ENCODE peak calls at places on chromosomes 7 and 10, in nine cellular contexts. H is smooth muscle cell of the brain vasculature; K is NCI-H524; W is thoracic aorta; E is EH; M is effector CD4-positive, alpha-beta T cell; G is stimulated activated CD4-positive, alpha-beta T cell treated with anti-CD3 and anti-CD28 coated beads, Interleukin-2, amount 100 ng/mL, for 24 hours; F is NCI-H2029; I is CD4-positive, CD25-positive, alpha-beta regulatory T cell. R is an unnamed sample.

GRCh38 chr10:129929343-129930297 is 34.5 kb downstream of the EBF3 start:
- DNase-seq in H (no peak), K (no peak), W (no peak), E (no peak), M (no peak), G (no peak), F (no peak), I (no peak), R (no peak)

GRCh38 chr7:30923774-30924413 is 12.2 kb downstream of the AQP1 start:
- DNase-seq in H (no peak), K (no peak), W (no peak), E (no peak), M (no peak), G (no peak), F (no peak), I (no peak), R (peak; percentile 1)

GRCh38 chr7:115676080-115676479 is 354.5 kb downstream of the TFEC start:
- DNase-seq in H (peak; percentile 24), K (peak; percentile 69), W (no peak), E (peak; percentile 52), M (no peak), G (no peak), F (no peak), I (no peak), R (no peak)

GRCh38 chr7:158235862-158236261 is 351.8 kb downstream of the PTPRN2 start:
- DNase-seq in H (no peak), K (no peak), W (no peak), E (no peak), M (no peak), G (no peak), F (no peak), I (no peak), R (no peak)

GRCh38 chr7:121307021-121307575 is 21.7 kb upstream of the WNT16 start:
- DNase-seq in H (no peak), K (no peak), W (no peak), E (no peak), M (no peak), G (no peak), F (no peak), I (no peak), R (no peak)

GRCh38 chr7:5526190-5527037 is 102.8 kb upstream of the TNRC18 start:
- DNase-seq in H (no peak), K (peak; percentile 48), W (no peak), E (peak; percentile 69), M (no peak), G (no peak), F (no peak), I (peak; percentile 40), R (no peak)

GRCh38 chr7:111931958-111932357 is 274.2 kb downstream of the DOCK4 start:
- DNase-seq in H (no peak), K (no peak), W (no peak), E (peak; percentile 6), M (no peak), G (no peak), F (no peak), I (no peak), R (no peak)

GRCh38 chr7:18224138-18224537 is 196.5 kb upstream of the PRPS1L1 start:
- DNase-seq in H (no peak), K (no peak), W (no peak), E (no peak), M (no peak), G (no peak), F (no peak), I (no peak), R (no peak)

GRCh38 chr10:86362129-86362527 is 4.5 kb downstream of the GRID1 start:
- DNase-seq in H (no peak), K (no peak), W (no peak), E (no peak), M (no peak), G (no peak), F (no peak), I (no peak), R (no peak)

GRCh38 chr10:50210876-50211275 is 40.4 kb downstream of the ASAH2 start:
- DNase-seq in H (no peak), K (no peak), W (no peak), E (no peak), M (no peak), G (no peak), F (no peak), I (no peak), R (no peak)

GRCh38 chr10:124694467-124695195 is 49.5 kb downstream of the FAM53B start:
- DNase-seq in H (no peak), K (no peak), W (no peak), E (no peak), M (no peak), G (no peak), F (no peak), I (no peak), R (no peak)

GRCh38 chr10:112981553-112981952 is 31.5 kb downstream of the TCF7L2 start:
- DNase-seq in H (no peak), K (no peak), W (no peak), E (peak; percentile 80), M (no peak), G (peak; percentile 38), F (no peak), I (no peak), R (no peak)

GRCh38 chr10:67115972-67116371 is 190.1 kb downstream of the LRRTM3 start:
- DNase-seq in H (no peak), K (no peak), W (no peak), E (no peak), M (no peak), G (no peak), F (no peak), I (no peak), R (no peak)

GRCh38 chr7:904847-905246 is 28.5 kb downstream of the GET4 start:
- DNase-seq in H (no peak), K (no peak), W (no peak), E (peak; percentile 61), M (no peak), G (no peak), F (no peak), I (no peak), R (no peak)

GRCh38 chr7:90560730-90561129 is 35.4 kb upstream of the CDK14 start:
- DNase-seq in H (no peak), K (no peak), W (no peak), E (peak; percentile 36), M (no peak), G (no peak), F (no peak), I (no peak), R (no peak)

GRCh38 chr10:70923696-70924095 is 35.3 kb upstream of the PCBD1 start:
- DNase-seq in H (no peak), K (no peak), W (no peak), E (no peak), M (no peak), G (no peak), F (no peak), I (no peak), R (no peak)

GRCh38 chr7:116527521-116527920 is 2.7 kb downstream of the CAV1 start:
- DNase-seq in H (no peak), K (no peak), W (no peak), E (peak; percentile 56), M (no peak), G (no peak), F (no peak), I (no peak), R (no peak)

GRCh38 chr7:2796358-2797352 is 47.5 kb downstream of the GNA12 start:
- DNase-seq in H (no peak), K (no peak), W (no peak), E (peak; percentile 73), M (no peak), G (no peak), F (no peak), I (no peak), R (no peak)

GRCh38 chr7:115940462-115941060 is 90.0 kb downstream of the TFEC start:
- DNase-seq in H (no peak), K (no peak), W (no peak), E (no peak), M (no peak), G (no peak), F (no peak), I (no peak), R (no peak)

GRCh38 chr10:72310636-72311035 is 36.9 kb downstream of the DDIT4 start:
- DNase-seq in H (no peak), K (no peak), W (no peak), E (no peak), M (no peak), G (no peak), F (no peak), I (no peak), R (no peak)

GRCh38 chr10:35004651-35005050 is 85.5 kb downstream of the CUL2 start:
- DNase-seq in H (no peak), K (no peak), W (no peak), E (peak; percentile 44), M (no peak), G (no peak), F (no peak), I (no peak), R (no peak)

GRCh38 chr10:69057951-69058297 is 30.0 kb upstream of the SRGN start:
- DNase-seq in H (no peak), K (no peak), W (no peak), E (peak; percentile 86), M (no peak), G (no peak), F (no peak), I (no peak), R (no peak)

GRCh38 chr10:89278034-89278535 is 23.8 kb upstream of the IFIT2 start:
- DNase-seq in H (peak; percentile 92), K (peak; percentile 4), W (peak; percentile 36), E (peak; percentile 98), M (no peak), G (no peak), F (no peak), I (no peak), R (no peak)

GRCh38 chr10:61284222-61284890 is 168.8 kb downstream of the TMEM26 start:
- DNase-seq in H (peak; percentile 46), K (peak; percentile 30), W (no peak), E (peak; percentile 80), M (no peak), G (no peak), F (peak; percentile 15), I (peak; percentile 35), R (no peak)

GRCh38 chr10:116767235-116767634 is 24.9 kb upstream of the HSPA12A start:
- DNase-seq in H (no peak), K (no peak), W (no peak), E (peak; percentile 41), M (no peak), G (no peak), F (no peak), I (no peak), R (no peak)

GRCh38 chr10:47053399-47053798 is 142.2 kb downstream of the PTPN20 start:
- DNase-seq in H (no peak), K (no peak), W (no peak), E (no peak), M (no peak), G (no peak), F (no peak), I (no peak), R (no peak)

GRCh38 chr7:27151341-27151944 is 940 bp downstream of the HOXA3 start:
- DNase-seq in H (no peak), K (no peak), W (no peak), E (peak; percentile 13), M (no peak), G (no peak), F (no peak), I (no peak), R (no peak)

GRCh38 chr10:15433850-15434537 is 62.9 kb upstream of the FAM171A1 start:
- DNase-seq in H (no peak), K (peak; percentile 38), W (no peak), E (peak; percentile 75), M (peak; percentile 19), G (peak; percentile 35), F (peak; percentile 2), I (peak; percentile 65), R (peak; percentile 7)

GRCh38 chr7:82050134-82050533 is 280.3 kb upstream of the HGF start:
- DNase-seq in H (peak; percentile 66), K (no peak), W (no peak), E (peak; percentile 87), M (no peak), G (no peak), F (no peak), I (no peak), R (no peak)

GRCh38 chr10:71770789-71771188 is 2.5 kb downstream of the VSIR start:
- DNase-seq in H (no peak), K (no peak), W (no peak), E (no peak), M (no peak), G (no peak), F (no peak), I (no peak), R (no peak)

GRCh38 chr7:96179863-96180262 is 142.0 kb downstream of the SLC25A13 start:
- DNase-seq in H (no peak), K (no peak), W (no peak), E (peak; percentile 8), M (no peak), G (no peak), F (no peak), I (no peak), R (no peak)

R was measured in activated T-cell treated with anti-CD3 and anti-CD28 coated beads, Interleukin-2, amount 50 U/mL, for 4 hours.